ENCODE peak calls at places on chromosomes 6 and 20, in nine cellular contexts. J, Q, I, X, O, C, E, N and A are unnamed samples.

GRCh38 chr6:135540207-135540877 is 42.8 kb upstream of the AHI1 start:
- DNase-seq in X (no peak), Q (peak), J (peak), I (no peak), O (peak), N (no peak), E (no peak), C (no peak), A (peak)

GRCh38 chr20:13331536-13331935 is 110.5 kb downstream of the ISM1 start:
- DNase-seq in X (no peak), N (no peak), O (no peak), E (no peak), Q (peak), J (no peak), C (no peak), I (no peak), A (no peak)

GRCh38 chr20:13280609-13281324 is 59.7 kb downstream of the ISM1 start:
- DNase-seq in I (no peak), N (no peak), X (no peak), Q (no peak), J (no peak), E (no peak), O (no peak), C (no peak), A (no peak)

GRCh38 chr6:10595731-10596664 is 74.8 kb downstream of the GCNT2 start:
- DNase-seq in J (peak), C (no peak), E (no peak), Q (no peak), O (peak), X (no peak), I (no peak), N (no peak), A (no peak)

GRCh38 chr6:81166770-81167169 is 585.7 kb downstream of the TENT5A start:
- DNase-seq in E (no peak), I (no peak), N (no peak), X (no peak), C (no peak), Q (peak), O (no peak), J (peak), A (peak)

GRCh38 chr6:4253604-4254211 is 118.3 kb upstream of the ECI2 start:
- DNase-seq in Q (peak), O (no peak), J (peak), C (no peak), X (no peak), N (no peak), I (no peak), E (peak), A (peak)

GRCh38 chr6:110949679-110950285 is 8.7 kb upstream of the GTF3C6 start:
- DNase-seq in O (no peak), X (no peak), E (no peak), N (no peak), C (no peak), I (no peak), J (peak), Q (peak), A (peak)

GRCh38 chr6:125066964-125067363 is 86.6 kb upstream of the TPD52L1 start:
- DNase-seq in Q (peak), E (no peak), X (no peak), O (peak), N (no peak), J (peak), I (no peak), C (no peak), A (peak)

GRCh38 chr6:116436586-116436985 is 24.6 kb upstream of the CALHM6 start:
- DNase-seq in C (no peak), E (no peak), Q (no peak), O (peak), N (no peak), I (no peak), X (no peak), J (no peak), A (no peak)

GRCh38 chr6:69622230-69622629 is 174.6 kb downstream of the LMBRD1 start:
- DNase-seq in N (no peak), C (no peak), O (peak), Q (no peak), X (no peak), J (no peak), I (no peak), E (no peak), A (no peak)

GRCh38 chr20:62808211-62808865 is 3.7 kb downstream of the OGFR start:
- DNase-seq in E (no peak), N (no peak), O (peak), Q (peak), I (peak), X (peak), J (peak), C (peak), A (peak)

GRCh38 chr6:299050-299980 is 7.0 kb downstream of the DUSP22 start:
- DNase-seq in O (no peak), I (peak), C (no peak), J (peak), X (no peak), E (no peak), Q (peak), N (no peak), A (no peak)

GRCh38 chr20:44863661-44864060 is 21.8 kb upstream of the YWHAB start:
- DNase-seq in N (no peak), X (no peak), Q (no peak), J (no peak), I (no peak), C (no peak), O (no peak), E (no peak), A (no peak)

GRCh38 chr20:51739722-51740249 is 28.4 kb downstream of the ATP9A start:
- DNase-seq in X (no peak), N (no peak), I (no peak), Q (no peak), O (no peak), C (no peak), J (no peak), E (no peak), A (no peak)

GRCh38 chr20:54356726-54357235 is 118.6 kb upstream of the DOK5 start:
- DNase-seq in X (no peak), O (no peak), E (no peak), J (no peak), N (no peak), Q (no peak), I (no peak), C (no peak), A (peak)

GRCh38 chr6:10347561-10348327 is 67.1 kb downstream of the TFAP2A start:
- DNase-seq in I (no peak), N (no peak), Q (no peak), E (peak), X (no peak), J (peak), O (peak), C (no peak), A (peak)

GRCh38 chr6:112906737-112907136 is 559.6 kb downstream of the RFPL4B start:
- DNase-seq in I (no peak), C (no peak), N (no peak), X (no peak), J (peak), E (peak), Q (peak), O (no peak), A (peak)

GRCh38 chr6:96994660-96995059 is 70.1 kb downstream of the KLHL32 start:
- DNase-seq in Q (no peak), X (no peak), J (no peak), E (no peak), O (no peak), N (no peak), C (no peak), I (no peak), A (no peak)

GRCh38 chr6:148677594-148678476 is 69.0 kb upstream of the UST start:
- DNase-seq in N (no peak), C (no peak), J (no peak), I (no peak), O (no peak), E (no peak), X (no peak), Q (no peak), A (no peak)

GRCh38 chr6:105921781-105922180 is 164.4 kb upstream of the PRDM1 start:
- DNase-seq in N (no peak), I (no peak), O (no peak), J (peak), C (no peak), Q (no peak), X (no peak), E (no peak), A (peak)

GRCh38 chr20:63896136-63896890 is 1.4 kb downstream of the DNAJC5 start:
- DNase-seq in N (no peak), I (peak), E (no peak), J (peak), O (peak), Q (no peak), C (no peak), X (peak), A (peak)

GRCh38 chr6:20893415-20893814 is 359.2 kb downstream of the CDKAL1 start:
- DNase-seq in N (no peak), O (no peak), Q (no peak), J (peak), C (no peak), I (no peak), E (no peak), X (no peak), A (peak)

GRCh38 chr6:20892365-20892764 is 358.1 kb downstream of the CDKAL1 start:
- DNase-seq in N (no peak), X (no peak), E (no peak), Q (no peak), I (no peak), C (no peak), O (no peak), J (no peak), A (no peak)

GRCh38 chr6:20891161-20891560 is 356.9 kb downstream of the CDKAL1 start:
- DNase-seq in N (no peak), I (no peak), X (no peak), O (peak), Q (no peak), J (no peak), E (no peak), C (no peak), A (no peak)
- H3K4me3 ChIP-seq in N (no peak), I (no peak), X (no peak), O (no peak), Q (no peak), J (no peak), E (no peak), C (no peak), A (no peak)

GRCh38 chr20:1467082-1467354 is 369 bp upstream of the NSFL1C start:
- DNase-seq in Q (no peak), E (no peak), C (no peak), X (no peak), I (no peak), J (no peak), O (no peak), N (no peak), A (no peak)
- H3K4me3 ChIP-seq in Q (no peak), E (no peak), C (no peak), X (no peak), I (peak), J (no peak), O (no peak), N (peak), A (no peak)

GRCh38 chr6:37558158-37558557 is 58.5 kb upstream of the CCDC167 start:
- DNase-seq in C (no peak), N (no peak), O (no peak), E (no peak), Q (no peak), X (no peak), J (no peak), I (no peak), A (no peak)

GRCh38 chr6:37557645-37558114 is 58.0 kb upstream of the CCDC167 start:
- DNase-seq in I (no peak), N (no peak), J (no peak), E (no peak), C (no peak), Q (no peak), X (no peak), O (no peak), A (no peak)

GRCh38 chr6:37559060-37559459 is 59.4 kb upstream of the CCDC167 start:
- DNase-seq in C (no peak), X (no peak), I (no peak), Q (no peak), N (no peak), E (no peak), J (no peak), O (no peak), A (no peak)

GRCh38 chr6:37559501-37559900 is 59.8 kb upstream of the CCDC167 start:
- DNase-seq in I (no peak), E (no peak), N (no peak), Q (no peak), J (no peak), X (no peak), C (no peak), O (no peak), A (no peak)

DNA sequence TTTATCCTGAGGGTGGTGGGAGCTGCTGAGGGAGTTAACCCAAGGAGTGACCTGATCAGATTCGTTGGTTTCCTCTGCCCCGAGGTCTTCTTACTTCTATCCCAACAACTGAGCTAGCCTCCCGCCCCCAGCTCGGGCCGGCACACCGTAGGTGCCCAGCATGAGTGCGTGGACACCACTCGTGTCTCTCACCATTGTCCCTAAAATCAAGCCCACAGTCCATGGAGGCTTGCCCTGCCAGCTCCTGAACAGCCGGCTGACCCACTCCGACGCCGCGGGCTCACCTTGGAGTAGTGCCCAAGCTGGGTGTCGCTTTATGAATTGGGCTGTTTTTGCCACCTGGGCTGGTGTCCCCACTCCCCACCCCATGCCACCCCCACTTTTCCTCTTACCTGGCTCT is 59.0 kb upstream of the CCDC167 start:
- DNase-seq in E (no peak), N (no peak), O (no peak), C (no peak), J (no peak), X (no peak), Q (no peak), I (no peak), A (no peak)
- H3K4me3 ChIP-seq in E (no peak), N (no peak), O (no peak), C (no peak), J (no peak), X (no peak), Q (no peak), I (no peak), A (no peak)

GRCh38 chr6:131954775-131955107 is 3.6 kb upstream of the CCN2 start:
- DNase-seq in O (peak), Q (peak), E (no peak), C (peak), X (no peak), N (peak), J (peak), I (peak), A (peak)
- H3K4me3 ChIP-seq in O (no peak), Q (peak), E (no peak), C (no peak), X (no peak), N (peak), J (no peak), I (no peak), A (no peak)

GRCh38 chr6:55185144-55185543 is 10.8 kb downstream of the HCRTR2 start:
- DNase-seq in I (no peak), O (no peak), X (no peak), C (no peak), Q (no peak), J (no peak), N (no peak), E (no peak), A (no peak)
- H3K4me3 ChIP-seq in I (no peak), O (no peak), X (no peak), C (no peak), Q (no peak), J (no peak), N (no peak), E (no peak), A (no peak)

GRCh38 chr6:27280540-27281000 is 31.5 kb downstream of the POM121L2 start:
- DNase-seq in C (no peak), N (no peak), O (peak), I (no peak), J (no peak), E (no peak), Q (no peak), X (no peak), A (no peak)

GRCh38 chr6:27280064-27280539 is 32.0 kb downstream of the POM121L2 start:
- DNase-seq in E (no peak), Q (peak), I (no peak), C (no peak), J (peak), X (peak), N (no peak), O (peak), A (peak)

GRCh38 chr6:27281105-27281539 is 31.0 kb downstream of the POM121L2 start:
- DNase-seq in E (no peak), Q (no peak), O (peak), X (no peak), J (no peak), C (no peak), N (no peak), I (no peak), A (no peak)

GRCh38 chr6:27281569-27281968 is 30.5 kb downstream of the POM121L2 start:
- DNase-seq in E (no peak), O (no peak), I (no peak), X (no peak), J (no peak), N (no peak), Q (no peak), C (no peak), A (no peak)

GRCh38 chr6:27279513-27280063 is 32.1 kb downstream of the PRSS16 start:
- DNase-seq in J (no peak), N (no peak), Q (no peak), C (no peak), O (peak), E (no peak), X (peak), I (no peak), A (no peak)
- H3K4me3 ChIP-seq in J (peak), N (no peak), Q (peak), C (no peak), O (peak), E (peak), X (peak), I (no peak), A (peak)

GRCh38 chr6:30356519-30356918 is 11.6 kb downstream of the RPP21 start:
- DNase-seq in O (no peak), J (no peak), I (no peak), N (no peak), X (no peak), Q (no peak), E (no peak), C (no peak), A (no peak)

GRCh38 chr6:30359276-30359675 is 14.3 kb downstream of the RPP21 start:
- DNase-seq in I (no peak), N (no peak), Q (no peak), E (no peak), X (no peak), C (no peak), J (no peak), O (peak), A (no peak)

GRCh38 chr6:30360139-30360538 is 15.2 kb downstream of the RPP21 start:
- DNase-seq in O (no peak), E (no peak), J (no peak), N (no peak), I (no peak), X (no peak), Q (no peak), C (no peak), A (no peak)

GRCh38 chr6:30357678-30358339 is 12.9 kb downstream of the RPP21 start:
- DNase-seq in N (peak), Q (peak), I (no peak), J (peak), X (peak), O (peak), E (peak), C (peak), A (peak)

DNA sequence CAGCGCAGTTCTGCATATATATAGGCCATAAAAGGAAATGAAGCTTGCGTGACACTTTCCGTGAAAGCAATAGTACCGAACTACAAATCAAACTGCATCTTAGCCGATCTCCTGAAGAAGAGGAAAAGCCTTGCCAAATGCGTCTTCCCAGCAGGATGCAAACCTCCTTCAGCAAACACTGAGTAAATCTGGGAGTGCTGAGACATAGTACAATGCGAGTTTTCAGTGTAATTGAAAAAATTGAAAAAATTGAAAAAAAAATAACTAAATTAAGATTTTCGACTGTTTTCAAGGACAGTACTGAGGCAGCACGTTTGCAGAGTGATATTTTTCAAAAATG is 13.4 kb downstream of the RPP21 start:
- DNase-seq in C (no peak), I (no peak), J (peak), N (no peak), Q (no peak), O (peak), E (no peak), X (peak), A (no peak)
- H3K4me3 ChIP-seq in C (no peak), I (no peak), J (peak), N (peak), Q (peak), O (peak), E (no peak), X (peak), A (no peak)

GRCh38 chr6:98846021-98846380 is 11.6 kb downstream of the POU3F2 start:
- DNase-seq in J (no peak), Q (no peak), O (no peak), N (no peak), X (no peak), I (no peak), E (no peak), C (no peak), A (no peak)

GRCh38 chr6:98845201-98846020 is 11.0 kb downstream of the POU3F2 start:
- DNase-seq in I (peak), O (peak), E (peak), X (peak), N (peak), Q (peak), J (peak), C (peak), A (peak)

GRCh38 chr6:98847392-98847766 is 13.0 kb downstream of the POU3F2 start:
- DNase-seq in Q (no peak), O (no peak), E (no peak), X (no peak), J (no peak), C (no peak), N (no peak), I (no peak), A (no peak)

GRCh38 chr6:98848539-98849210 is 14.3 kb downstream of the POU3F2 start:
- DNase-seq in J (no peak), I (no peak), N (no peak), X (no peak), Q (no peak), C (no peak), O (no peak), E (no peak), A (no peak)

GRCh38 chr6:98847767-98848538 is 13.6 kb downstream of the POU3F2 start:
- DNase-seq in J (no peak), O (no peak), I (no peak), E (no peak), Q (no peak), C (peak), N (peak), X (no peak), A (no peak)
- H3K4me3 ChIP-seq in J (no peak), O (no peak), I (peak), E (peak), Q (peak), C (no peak), N (no peak), X (peak), A (peak)